ENCODE peak calls at places on chromosomes 16 and 17, in seven cellular contexts. H is left ventricle myocardium inferior, K is upper lobe of right lung, Q is fibroblast of lung, O is keratinocyte, U is IMR-90, G is uterus. A is an unnamed sample. For H3K4me1, the result is how much of the 10 kb centered on the place peaks cover.

GRCh38 chr17:4980644-4981216 is 6.7 kb downstream of the CAMTA2 start:
- DNase-seq in H (no peak), K (no peak), Q (peak), O (no peak), U (peak), G (no peak), A (no peak)

GRCh38 chr16:87391950-87392822 is at the start of gene MAP1LC3B:
- DNase-seq in H (peak), K (peak), Q (peak), O (peak), U (peak), G (peak), A (peak)

GRCh38 chr16:68331879-68332410 is 21.1 kb downstream of the PRMT7 start:
- DNase-seq in H (no peak), K (no peak), Q (peak), O (no peak), U (peak), G (no peak), A (no peak)

GRCh38 chr17:22704674-22705073 is 1012.4 kb downstream of the KCNJ18 start:
- DNase-seq in H (no peak), K (no peak), Q (no peak), O (no peak), U (no peak), G (no peak), A (no peak)

GRCh38 chr17:81516439-81516838 is 3.8 kb upstream of the ACTG1 start:
- DNase-seq in H (no peak), K (peak), Q (no peak), O (no peak), U (no peak), G (peak), A (no peak)

GRCh38 chr17:78438271-78438691 is 59.8 kb downstream of the PGS1 start:
- DNase-seq in H (no peak), K (no peak), Q (no peak), O (no peak), U (no peak), G (no peak), A (no peak)

GRCh38 chr17:47739150-47739549 is 6.1 kb downstream of the TBX21 start:
- DNase-seq in H (no peak), K (no peak), Q (no peak), O (no peak), U (no peak), G (no peak), A (no peak)

GRCh38 chr17:3880983-3881382 is 11.9 kb downstream of the CAMKK1 start:
- DNase-seq in H (no peak), K (no peak), Q (no peak), O (no peak), U (no peak), G (no peak), A (no peak)

GRCh38 chr16:22625948-22626347 is 115.3 kb downstream of the NPIPB5 start:
- DNase-seq in H (no peak), K (no peak), Q (no peak), O (peak), U (no peak), G (no peak), A (no peak)

GRCh38 chr16:57997176-57997527 is 3.3 kb downstream of the ZNF319 start:
- DNase-seq in H (no peak), K (peak), Q (no peak), O (no peak), U (no peak), G (no peak), A (no peak)

GRCh38 chr17:38464251-38464722 is 36.0 kb downstream of the ARHGAP23 start:
- DNase-seq in H (peak), K (no peak), Q (no peak), O (no peak), U (no peak), G (peak), A (peak)

GRCh38 chr16:7355758-7356157 is 23.1 kb downstream of the RBFOX1 start:
- DNase-seq in H (no peak), K (no peak), Q (no peak), O (no peak), U (no peak), G (no peak), A (no peak)

GRCh38 chr16:89953671-89954406 is 5.3 kb downstream of the DEF8 start:
- DNase-seq in H (no peak), K (no peak), Q (no peak), O (no peak), U (no peak), G (no peak), A (no peak)

GRCh38 chr17:335691-336090 is 16.9 kb downstream of the RPH3AL start:
- DNase-seq in H (no peak), K (peak), Q (no peak), O (no peak), U (no peak), G (no peak), A (no peak)
- H3K4me1 ChIP-seq in H (under half), K (half or more), Q (under half), O (under half), U (under half), G (under half), A (under half)

GRCh38 chr16:56971768-56972043 is 10.0 kb downstream of the CETP start:
- DNase-seq in H (no peak), K (no peak), Q (no peak), O (no peak), U (no peak), G (no peak), A (no peak)

GRCh38 chr16:56969769-56970168 is 8.0 kb downstream of the CETP start:
- DNase-seq in H (no peak), K (no peak), Q (no peak), O (no peak), U (no peak), G (no peak), A (no peak)

GRCh38 chr16:56972403-56972802 is 10.7 kb downstream of the CETP start:
- DNase-seq in H (no peak), K (no peak), Q (no peak), O (no peak), U (no peak), G (no peak), A (no peak)

GRCh38 chr16:56972898-56973689 is 11.3 kb downstream of the CETP start:
- DNase-seq in H (no peak), K (no peak), Q (no peak), O (no peak), U (no peak), G (no peak), A (no peak)

GRCh38 chr16:56970934-56971767 is 9.4 kb downstream of the CETP start:
- DNase-seq in H (no peak), K (no peak), Q (no peak), O (no peak), U (peak), G (no peak), A (no peak)
- H3K4me1 ChIP-seq in H (under half), K (under half), Q (under half), O (under half), U (under half), G (under half), A (under half)

DNA sequence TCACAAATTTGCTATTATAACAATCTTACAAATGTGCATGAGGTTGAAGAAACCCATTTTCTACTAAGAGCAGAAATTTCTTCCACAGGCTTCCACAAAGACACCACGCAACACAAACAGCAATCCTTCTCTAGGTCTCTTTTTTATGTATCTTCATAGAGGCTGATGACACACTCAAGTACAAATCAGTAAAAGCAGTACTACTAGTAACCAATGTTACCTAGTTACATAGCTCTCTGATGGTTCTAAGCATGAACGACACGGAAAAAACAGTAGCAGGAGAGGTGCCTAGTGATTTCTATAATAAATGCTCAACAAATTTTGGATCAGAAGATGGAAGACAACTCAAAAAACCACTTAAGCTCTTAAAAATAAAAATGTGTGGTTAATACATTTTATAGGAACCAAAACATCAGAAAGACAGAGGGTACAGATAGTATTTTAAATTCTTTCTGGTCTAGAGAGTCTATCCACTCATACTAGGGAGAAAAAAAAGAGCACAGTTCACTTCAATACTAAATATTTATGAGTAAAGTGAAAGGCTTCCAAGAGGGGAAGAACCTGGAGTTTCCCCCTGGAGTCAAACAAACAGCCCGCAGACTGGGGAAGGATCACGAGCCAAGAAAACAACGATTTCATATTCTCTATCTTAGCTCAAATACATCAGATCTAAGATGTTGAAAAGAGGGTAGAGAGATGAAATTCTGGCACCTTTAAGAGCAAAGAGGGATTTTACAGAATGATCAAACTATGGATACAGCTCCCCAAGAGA is 40.2 kb downstream of the SMG6 start:
- DNase-seq in H (no peak), K (no peak), Q (peak), O (no peak), U (peak), G (no peak), A (no peak)
- H3K4me1 ChIP-seq in H (under half), K (under half), Q (under half), O (under half), U (under half), G (under half), A (under half)

GRCh38 chr16:88703486-88704309 is 2.5 kb downstream of the RNF166 start:
- DNase-seq in H (peak), K (peak), Q (no peak), O (no peak), U (no peak), G (no peak), A (no peak)

GRCh38 chr16:88700636-88701482 is 5.3 kb downstream of the RNF166 start:
- DNase-seq in H (peak), K (peak), Q (peak), O (no peak), U (peak), G (peak), A (peak)

GRCh38 chr16:88700322-88700635 is 5.9 kb downstream of the RNF166 start:
- DNase-seq in H (no peak), K (no peak), Q (no peak), O (no peak), U (no peak), G (no peak), A (no peak)

GRCh38 chr16:88702364-88703210 is 3.6 kb downstream of the RNF166 start:
- DNase-seq in H (no peak), K (no peak), Q (no peak), O (no peak), U (no peak), G (no peak), A (no peak)

GRCh38 chr16:88701541-88702363 is 4.5 kb downstream of the RNF166 start:
- DNase-seq in H (no peak), K (no peak), Q (no peak), O (no peak), U (no peak), G (no peak), A (no peak)
- H3K4me1 ChIP-seq in H (half or more), K (half or more), Q (under half), O (under half), U (under half), G (under half), A (under half)